ENCODE peak calls at places on chromosomes 12 and 14, in five cellular contexts. One of them, this sample, is unnamed.

GRCh38 chr14:56998728-56999127 is 188.4 kb upstream of the OTX2 start:
- DNase-seq in GF-D8: no peak
- DNase-seq in NCI-H2081: no peak
- DNase-seq in Peyer's patch: no peak
- DNase-seq in dorsolateral prefrontal cortex: no peak
- DNase-seq in this sample: no peak

GRCh38 chr12:32568241-32568640 is 110.9 kb upstream of the DNM1L start:
- DNase-seq in GF-D8: no peak
- DNase-seq in NCI-H2081: peak; percentile 47
- DNase-seq in Peyer's patch: no peak
- DNase-seq in dorsolateral prefrontal cortex: no peak
- DNase-seq in this sample: peak; percentile 90

GRCh38 chr12:92879698-92880322 is 49.3 kb downstream of the EEA1 start:
- DNase-seq in GF-D8: no peak
- DNase-seq in NCI-H2081: no peak
- DNase-seq in Peyer's patch: no peak
- DNase-seq in dorsolateral prefrontal cortex: no peak
- DNase-seq in this sample: no peak

GRCh38 chr12:129610601-129611120 is 293.2 kb downstream of the TMEM132D start:
- DNase-seq in GF-D8: no peak
- DNase-seq in NCI-H2081: peak; percentile 82
- DNase-seq in Peyer's patch: no peak
- DNase-seq in dorsolateral prefrontal cortex: no peak
- DNase-seq in this sample: no peak

GRCh38 chr14:79325071-79325470 is 886.2 kb downstream of the DIO2 start:
- DNase-seq in GF-D8: no peak
- DNase-seq in NCI-H2081: no peak
- DNase-seq in Peyer's patch: no peak
- DNase-seq in dorsolateral prefrontal cortex: no peak
- DNase-seq in this sample: no peak

GRCh38 chr12:54292083-54292930 is 8.5 kb downstream of the NFE2 start:
- DNase-seq in GF-D8: no peak
- DNase-seq in NCI-H2081: no peak
- DNase-seq in Peyer's patch: no peak
- DNase-seq in dorsolateral prefrontal cortex: no peak
- DNase-seq in this sample: no peak

GRCh38 chr14:31283568-31284252 is 76.1 kb upstream of the HECTD1 start:
- DNase-seq in GF-D8: peak; percentile 4
- DNase-seq in NCI-H2081: no peak
- DNase-seq in Peyer's patch: no peak
- DNase-seq in dorsolateral prefrontal cortex: no peak
- DNase-seq in this sample: no peak

GRCh38 chr12:105967038-105967776 is 171.5 kb downstream of the NUAK1 start:
- DNase-seq in GF-D8: no peak
- DNase-seq in NCI-H2081: no peak
- DNase-seq in Peyer's patch: no peak
- DNase-seq in dorsolateral prefrontal cortex: no peak
- DNase-seq in this sample: no peak

GRCh38 chr12:105523164-105524057 is 192.9 kb downstream of the C12orf75 start:
- DNase-seq in GF-D8: no peak
- DNase-seq in NCI-H2081: no peak
- DNase-seq in Peyer's patch: peak; percentile 49
- DNase-seq in dorsolateral prefrontal cortex: no peak
- DNase-seq in this sample: peak; percentile 73